ENCODE peak calls at places on chromosomes 11 and 22, in six cellular contexts. S is neural progenitor cell, D is A673, L is DND-41, E is hepatocyte, N is fibroblast of lung. F is an unnamed sample.

GRCh38 chr11:19576054-19576453 is 136.6 kb upstream of the NAV2 start:
- DNase-seq in N (no peak), D (no peak), E (no peak), S (no peak), L (no peak), F (no peak)

GRCh38 chr11:86335131-86335768 is 33.2 kb downstream of the HIKESHI start:
- DNase-seq in S (no peak), E (no peak), D (peak; percentile 26), N (no peak), L (peak; percentile 9), F (no peak)

GRCh38 chr11:35618497-35619029 is 303 bp downstream of the FJX1 start:
- DNase-seq in N (peak; percentile 50), E (peak; percentile 76), L (no peak), S (peak; percentile 72), D (no peak), F (peak; percentile 34)

GRCh38 chr11:36033082-36033751 is 89.4 kb downstream of the LDLRAD3 start:
- DNase-seq in N (no peak), L (no peak), D (no peak), E (no peak), S (no peak), F (no peak)

GRCh38 chr22:46041642-46042041 is 64.7 kb upstream of the WNT7B start:
- DNase-seq in L (no peak), S (no peak), E (no peak), N (no peak), D (no peak), F (no peak)

GRCh38 chr11:4680341-4680740 is 17.3 kb downstream of the OR51E2 start:
- DNase-seq in E (no peak), N (no peak), S (no peak), L (no peak), D (peak; percentile 82), F (no peak)

GRCh38 chr22:24737582-24737981 is 36.9 kb downstream of the PIWIL3 start:
- DNase-seq in D (no peak), S (no peak), N (no peak), E (no peak), L (no peak), F (no peak)

GRCh38 chr11:102287963-102288744 is 29.1 kb upstream of the BIRC3 start:
- DNase-seq in L (peak; percentile 56), E (peak; percentile 88), N (peak; percentile 70), S (peak; percentile 86), D (peak; percentile 89), F (peak; percentile 96)

GRCh38 chr11:124841186-124841585 is 24.0 kb upstream of the ROBO3 start:
- DNase-seq in S (no peak), L (no peak), N (peak; percentile 28), D (no peak), E (no peak), F (peak; percentile 64)

GRCh38 chr11:61138940-61139339 is 22.3 kb downstream of the VPS37C start:
- DNase-seq in D (peak; percentile 77), N (peak; percentile 90), L (peak; percentile 18), E (no peak), S (no peak), F (no peak)

GRCh38 chr22:29824677-29825076 is 13.4 kb downstream of the ASCC2 start:
- DNase-seq in N (no peak), D (no peak), S (no peak), E (no peak), L (no peak), F (no peak)

GRCh38 chr11:69442012-69442806 is 39.3 kb upstream of the LINC01488 start:
- DNase-seq in E (no peak), D (no peak), N (peak; percentile 27), L (no peak), S (no peak), F (peak; percentile 94)

GRCh38 chr11:12705874-12706273 is 31.7 kb downstream of the TEAD1 start:
- DNase-seq in S (no peak), L (no peak), N (no peak), D (no peak), E (no peak), F (no peak)

DNA sequence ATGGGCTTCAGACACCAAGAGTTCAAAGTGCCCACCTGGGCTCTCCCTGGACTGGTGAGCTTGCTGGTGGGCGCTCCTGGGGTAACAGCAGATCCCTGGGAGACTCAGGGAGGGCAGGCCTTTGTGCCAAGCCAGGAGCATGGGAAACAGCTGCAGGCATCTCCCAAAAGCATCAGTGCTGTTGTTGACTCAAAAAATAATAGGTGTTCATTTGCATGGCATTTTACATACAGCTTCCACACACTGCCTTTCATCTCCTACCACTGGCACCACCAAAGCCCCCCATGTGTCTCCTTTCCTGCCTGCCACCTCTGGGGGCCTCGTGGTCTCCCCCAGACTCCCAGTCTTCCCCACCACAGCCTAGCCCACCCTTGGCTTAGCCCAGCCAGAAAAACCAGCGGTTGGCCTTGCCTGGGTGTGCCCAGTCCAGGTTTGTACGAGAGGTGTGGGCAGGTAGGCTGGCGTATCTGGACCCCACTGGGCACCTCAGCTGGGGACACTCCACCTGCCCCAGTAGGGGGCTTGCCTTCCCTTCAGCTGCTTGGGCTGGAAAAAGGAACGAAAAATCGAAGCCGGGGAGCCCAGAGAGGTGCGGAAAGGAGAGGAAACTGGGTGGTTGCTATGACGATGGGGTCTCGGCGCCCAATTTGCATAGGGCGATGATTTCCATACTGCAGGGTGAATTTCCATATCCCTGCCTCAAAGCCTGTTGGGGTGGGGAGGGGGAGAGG is 15.0 kb downstream of the POU2F3 start:
- DNase-seq in N (no peak), D (no peak), E (no peak), S (no peak), L (peak; percentile 15), F (no peak)
- TF ChIP-seq EZH2 in N (no peak), D (no peak), E (peak; percentile 45), S (no peak), L (no peak), F (no peak)

GRCh38 chr11:66299189-66299588 is 7.5 kb downstream of the TMEM151A start:
- DNase-seq in L (no peak), S (no peak), N (no peak), D (no peak), E (no peak), F (no peak)
- TF ChIP-seq EZH2 in L (no peak), S (no peak), N (no peak), D (no peak), E (no peak), F (no peak)

GRCh38 chr11:118152552-118153471 is at the start of gene SCN4B:
- DNase-seq in E (peak; percentile 88), S (peak; percentile 93), N (peak; percentile 65), L (peak; percentile 37), D (peak; percentile 85), F (peak; percentile 62)
- TF ChIP-seq EZH2 in E (peak; percentile 83), S (peak; percentile 74), N (peak; percentile 74), L (peak; percentile 86), D (no peak), F (peak; percentile 83)

GRCh38 chr11:9090488-9091043 is 833 bp downstream of the SCUBE2 start:
- DNase-seq in L (no peak), N (no peak), S (peak; percentile 31), E (no peak), D (no peak), F (no peak)
- TF ChIP-seq EZH2 in L (no peak), N (no peak), S (no peak), E (no peak), D (no peak), F (no peak)

GRCh38 chr11:45664376-45665205 is 831 bp downstream of the CHST1 start:
- DNase-seq in E (no peak), L (peak; percentile 38), D (peak; percentile 38), N (no peak), S (peak; percentile 50), F (no peak)

GRCh38 chr11:45665206-45665932 is at the start of gene CHST1:
- DNase-seq in N (peak; percentile 32), E (peak; percentile 62), S (peak; percentile 74), L (peak; percentile 59), D (peak; percentile 80), F (no peak)

GRCh38 chr11:45666648-45667642 is 1.5 kb upstream of the CHST1 start:
- DNase-seq in N (no peak), E (no peak), S (no peak), D (no peak), L (no peak), F (no peak)

GRCh38 chr11:45667929-45668680 is 2.7 kb upstream of the CHST1 start:
- DNase-seq in L (no peak), D (no peak), N (no peak), S (no peak), E (no peak), F (no peak)

DNA sequence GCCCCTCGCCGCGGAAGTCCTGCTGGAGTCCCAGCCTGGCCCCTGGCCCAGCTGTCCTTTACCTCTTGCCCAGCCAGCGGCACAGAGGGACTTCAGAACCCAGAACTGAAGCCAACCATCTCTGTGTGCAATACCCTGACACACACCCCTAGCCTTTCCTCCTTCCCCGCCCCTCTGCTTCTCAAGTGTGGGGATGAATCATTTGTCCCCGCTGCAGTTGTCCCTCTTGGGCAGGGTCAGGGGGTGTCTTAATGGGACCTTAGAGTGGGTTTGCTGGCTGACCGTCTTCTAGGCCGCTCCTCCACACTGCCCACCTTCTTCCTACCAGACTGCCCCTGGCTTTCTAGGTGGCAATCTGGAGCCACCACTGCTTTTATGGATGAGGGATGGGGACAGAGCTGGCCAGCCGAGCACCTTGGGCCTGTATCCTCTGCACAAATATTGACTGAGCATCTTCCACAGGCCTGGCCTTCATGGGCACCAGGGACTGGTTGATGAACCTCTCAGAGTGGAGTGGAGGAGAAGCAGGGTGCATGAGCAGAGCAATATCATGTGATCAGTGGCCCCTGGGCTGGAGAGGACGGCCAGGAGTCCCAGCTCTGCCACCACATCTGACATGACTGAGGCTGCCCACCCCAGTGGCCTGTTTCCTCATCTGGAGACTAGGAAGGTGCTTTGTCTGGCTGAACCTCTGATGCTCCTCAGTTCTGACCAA is 668 bp upstream of the CHST1 start:
- DNase-seq in N (no peak), E (no peak), S (no peak), D (peak; percentile 46), L (peak; percentile 19), F (no peak)
- TF ChIP-seq EZH2 in N (peak; percentile 70), E (no peak), S (no peak), D (no peak), L (no peak), F (no peak)

GRCh38 chr11:134670961-134671370 is 258.9 kb upstream of the B3GAT1 start:
- DNase-seq in L (no peak), D (no peak), S (no peak), N (no peak), E (no peak), F (no peak)
- TF ChIP-seq EZH2 in L (no peak), D (no peak), S (no peak), N (no peak), E (no peak), F (no peak)

DNA sequence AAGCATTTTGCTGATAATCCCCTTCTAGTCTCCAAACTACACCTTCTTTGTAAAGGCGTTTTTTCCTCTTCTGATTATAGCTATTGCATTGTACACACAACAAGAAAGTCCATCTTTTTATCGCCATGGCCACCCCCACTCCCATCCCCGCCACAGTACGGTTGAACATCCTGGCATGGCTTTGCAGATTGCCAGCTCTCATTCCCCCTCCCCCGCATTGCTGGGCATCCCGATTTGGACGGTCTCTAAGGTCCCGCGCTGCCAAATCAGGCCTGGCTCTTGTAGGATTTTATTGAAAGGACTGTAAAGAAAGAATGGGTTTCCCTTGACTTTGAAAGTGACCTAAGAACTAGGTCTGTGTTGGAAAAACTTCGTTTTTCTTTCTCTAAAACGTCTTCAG is 921 bp upstream of the SLC6A5 start:
- DNase-seq in E (no peak), D (no peak), S (peak; percentile 18), N (no peak), L (no peak), F (no peak)
- TF ChIP-seq EZH2 in E (no peak), D (peak; percentile 3), S (no peak), N (no peak), L (no peak), F (no peak)

F was measured in PC-3.